ENCODE peak calls at places on chromosomes 2 and 18, in six cellular contexts. One of them, this sample, is unnamed.
A peak's percentile ranks its signal among the peaks of the same experiment; 100 is the strongest.

GRCh38 chr18:48002933-48003365 is 72.5 kb upstream of the SMAD2 start:
- DNase-seq in NCI-H1930: no peak
- DNase-seq in activated T-helper 1 cell treated with Interleukin-2 at 50 U/mL for 16 hours: no peak
- DNase-seq in stimulated activated CD4-positive, alpha-beta T cell treated with anti-CD3 and anti-CD28 coated beads, Interleukin-12 subunit alpha, Interleukin-12 subunit beta, amount 100 ng/mL, for 4 hours: no peak
- DNase-seq in SW 1271: peak; percentile 85
- DNase-seq in AML-193: no peak
- DNase-seq in this sample: no peak

GRCh38 chr2:215797676-215798075 is 215.7 kb downstream of the MREG start:
- DNase-seq in AML-193: no peak
- DNase-seq in SW 1271: no peak
- DNase-seq in activated T-helper 1 cell treated with Interleukin-2 at 50 U/mL for 16 hours: no peak
- DNase-seq in NCI-H1930: no peak
- DNase-seq in stimulated activated CD4-positive, alpha-beta T cell treated with anti-CD3 and anti-CD28 coated beads, Interleukin-12 subunit alpha, Interleukin-12 subunit beta, amount 100 ng/mL, for 4 hours: no peak
- DNase-seq in this sample: no peak

GRCh38 chr2:134466141-134466540 is 212.3 kb downstream of the MGAT5 start:
- DNase-seq in stimulated activated CD4-positive, alpha-beta T cell treated with anti-CD3 and anti-CD28 coated beads, Interleukin-12 subunit alpha, Interleukin-12 subunit beta, amount 100 ng/mL, for 4 hours: no peak
- DNase-seq in activated T-helper 1 cell treated with Interleukin-2 at 50 U/mL for 16 hours: no peak
- DNase-seq in NCI-H1930: peak; percentile 40
- DNase-seq in SW 1271: peak; percentile 22
- DNase-seq in AML-193: no peak
- DNase-seq in this sample: no peak

GRCh38 chr2:154587739-154588138 is 110.8 kb upstream of the KCNJ3 start:
- DNase-seq in stimulated activated CD4-positive, alpha-beta T cell treated with anti-CD3 and anti-CD28 coated beads, Interleukin-12 subunit alpha, Interleukin-12 subunit beta, amount 100 ng/mL, for 4 hours: no peak
- DNase-seq in AML-193: no peak
- DNase-seq in NCI-H1930: no peak
- DNase-seq in activated T-helper 1 cell treated with Interleukin-2 at 50 U/mL for 16 hours: no peak
- DNase-seq in SW 1271: no peak
- DNase-seq in this sample: no peak

GRCh38 chr2:172552547-172553291 is 3.2 kb upstream of the PDK1 start:
- DNase-seq in stimulated activated CD4-positive, alpha-beta T cell treated with anti-CD3 and anti-CD28 coated beads, Interleukin-12 subunit alpha, Interleukin-12 subunit beta, amount 100 ng/mL, for 4 hours: no peak
- DNase-seq in SW 1271: peak; percentile 17
- DNase-seq in AML-193: no peak
- DNase-seq in activated T-helper 1 cell treated with Interleukin-2 at 50 U/mL for 16 hours: no peak
- DNase-seq in NCI-H1930: no peak
- DNase-seq in this sample: no peak

GRCh38 chr2:45170976-45171514 is 161.8 kb upstream of the SIX2 start:
- DNase-seq in stimulated activated CD4-positive, alpha-beta T cell treated with anti-CD3 and anti-CD28 coated beads, Interleukin-12 subunit alpha, Interleukin-12 subunit beta, amount 100 ng/mL, for 4 hours: no peak
- DNase-seq in activated T-helper 1 cell treated with Interleukin-2 at 50 U/mL for 16 hours: no peak
- DNase-seq in NCI-H1930: no peak
- DNase-seq in SW 1271: no peak
- DNase-seq in AML-193: no peak
- DNase-seq in this sample: no peak

GRCh38 chr18:41391616-41392610 is 563.1 kb upstream of the PIK3C3 start:
- DNase-seq in NCI-H1930: no peak
- DNase-seq in AML-193: no peak
- DNase-seq in stimulated activated CD4-positive, alpha-beta T cell treated with anti-CD3 and anti-CD28 coated beads, Interleukin-12 subunit alpha, Interleukin-12 subunit beta, amount 100 ng/mL, for 4 hours: no peak
- DNase-seq in SW 1271: peak; percentile 43
- DNase-seq in activated T-helper 1 cell treated with Interleukin-2 at 50 U/mL for 16 hours: no peak
- DNase-seq in this sample: peak; percentile 69

GRCh38 chr18:22185298-22185697 is 15.9 kb downstream of the GATA6 start:
- DNase-seq in AML-193: no peak
- DNase-seq in stimulated activated CD4-positive, alpha-beta T cell treated with anti-CD3 and anti-CD28 coated beads, Interleukin-12 subunit alpha, Interleukin-12 subunit beta, amount 100 ng/mL, for 4 hours: no peak
- DNase-seq in NCI-H1930: no peak
- DNase-seq in activated T-helper 1 cell treated with Interleukin-2 at 50 U/mL for 16 hours: no peak
- DNase-seq in SW 1271: no peak
- DNase-seq in this sample: no peak

GRCh38 chr18:22348521-22349316 is 69.0 kb downstream of the CTAGE1 start:
- DNase-seq in NCI-H1930: no peak
- DNase-seq in activated T-helper 1 cell treated with Interleukin-2 at 50 U/mL for 16 hours: no peak
- DNase-seq in SW 1271: no peak
- DNase-seq in AML-193: no peak
- DNase-seq in stimulated activated CD4-positive, alpha-beta T cell treated with anti-CD3 and anti-CD28 coated beads, Interleukin-12 subunit alpha, Interleukin-12 subunit beta, amount 100 ng/mL, for 4 hours: no peak
- DNase-seq in this sample: no peak

GRCh38 chr2:116510117-116510671 is 1304.3 kb upstream of the DDX18 start:
- DNase-seq in SW 1271: no peak
- DNase-seq in activated T-helper 1 cell treated with Interleukin-2 at 50 U/mL for 16 hours: no peak
- DNase-seq in NCI-H1930: no peak
- DNase-seq in AML-193: peak; percentile 19
- DNase-seq in stimulated activated CD4-positive, alpha-beta T cell treated with anti-CD3 and anti-CD28 coated beads, Interleukin-12 subunit alpha, Interleukin-12 subunit beta, amount 100 ng/mL, for 4 hours: no peak
- DNase-seq in this sample: peak; percentile 40

GRCh38 chr18:72223733-72224132 is 320.4 kb downstream of the CBLN2 start:
- DNase-seq in activated T-helper 1 cell treated with Interleukin-2 at 50 U/mL for 16 hours: no peak
- DNase-seq in SW 1271: no peak
- DNase-seq in AML-193: no peak
- DNase-seq in stimulated activated CD4-positive, alpha-beta T cell treated with anti-CD3 and anti-CD28 coated beads, Interleukin-12 subunit alpha, Interleukin-12 subunit beta, amount 100 ng/mL, for 4 hours: no peak
- DNase-seq in NCI-H1930: no peak
- DNase-seq in this sample: no peak

GRCh38 chr2:113240150-113240914 is 38.4 kb downstream of the PAX8 start:
- DNase-seq in AML-193: no peak
- DNase-seq in stimulated activated CD4-positive, alpha-beta T cell treated with anti-CD3 and anti-CD28 coated beads, Interleukin-12 subunit alpha, Interleukin-12 subunit beta, amount 100 ng/mL, for 4 hours: no peak
- DNase-seq in NCI-H1930: no peak
- DNase-seq in SW 1271: peak; percentile 73
- DNase-seq in activated T-helper 1 cell treated with Interleukin-2 at 50 U/mL for 16 hours: no peak
- DNase-seq in this sample: no peak

GRCh38 chr2:108615480-108616090 is 81.3 kb downstream of the LIMS1 start:
- DNase-seq in SW 1271: no peak
- DNase-seq in activated T-helper 1 cell treated with Interleukin-2 at 50 U/mL for 16 hours: no peak
- DNase-seq in AML-193: no peak
- DNase-seq in NCI-H1930: no peak
- DNase-seq in stimulated activated CD4-positive, alpha-beta T cell treated with anti-CD3 and anti-CD28 coated beads, Interleukin-12 subunit alpha, Interleukin-12 subunit beta, amount 100 ng/mL, for 4 hours: no peak
- DNase-seq in this sample: no peak

GRCh38 chr2:145022671-145023330 is 502.9 kb upstream of the ZEB2 start:
- DNase-seq in AML-193: no peak
- DNase-seq in SW 1271: no peak
- DNase-seq in NCI-H1930: no peak
- DNase-seq in stimulated activated CD4-positive, alpha-beta T cell treated with anti-CD3 and anti-CD28 coated beads, Interleukin-12 subunit alpha, Interleukin-12 subunit beta, amount 100 ng/mL, for 4 hours: no peak
- DNase-seq in activated T-helper 1 cell treated with Interleukin-2 at 50 U/mL for 16 hours: no peak
- DNase-seq in this sample: no peak

GRCh38 chr2:202035089-202035940 is 1.7 kb downstream of the FZD7 start:
- DNase-seq in NCI-H1930: no peak
- DNase-seq in AML-193: no peak
- DNase-seq in stimulated activated CD4-positive, alpha-beta T cell treated with anti-CD3 and anti-CD28 coated beads, Interleukin-12 subunit alpha, Interleukin-12 subunit beta, amount 100 ng/mL, for 4 hours: peak; percentile 22
- DNase-seq in SW 1271: no peak
- DNase-seq in activated T-helper 1 cell treated with Interleukin-2 at 50 U/mL for 16 hours: no peak
- DNase-seq in this sample: no peak

GRCh38 chr2:152647417-152648010 is 69.7 kb downstream of the PRPF40A start:
- DNase-seq in SW 1271: no peak
- DNase-seq in activated T-helper 1 cell treated with Interleukin-2 at 50 U/mL for 16 hours: no peak
- DNase-seq in AML-193: no peak
- DNase-seq in NCI-H1930: no peak
- DNase-seq in stimulated activated CD4-positive, alpha-beta T cell treated with anti-CD3 and anti-CD28 coated beads, Interleukin-12 subunit alpha, Interleukin-12 subunit beta, amount 100 ng/mL, for 4 hours: no peak
- DNase-seq in this sample: no peak

GRCh38 chr2:137521653-137522052 is 442.6 kb upstream of the HNMT start:
- DNase-seq in NCI-H1930: no peak
- DNase-seq in activated T-helper 1 cell treated with Interleukin-2 at 50 U/mL for 16 hours: no peak
- DNase-seq in stimulated activated CD4-positive, alpha-beta T cell treated with anti-CD3 and anti-CD28 coated beads, Interleukin-12 subunit alpha, Interleukin-12 subunit beta, amount 100 ng/mL, for 4 hours: no peak
- DNase-seq in AML-193: no peak
- DNase-seq in SW 1271: no peak
- DNase-seq in this sample: no peak

This sample was measured in NCI-H1048.